ENCODE peak calls at places on chromosome 1, in five cellular contexts. J, C, S, B and D are unnamed samples.

GRCh38 chr1:62003777-62004176 is 190.9 kb upstream of the L1TD1 start:
- DNase-seq in S (no peak), J (no peak), C (no peak), B (no peak), D (no peak)

GRCh38 chr1:68051475-68051874 is 1.0 kb upstream of the DIRAS3 start:
- DNase-seq in C (no peak), J (peak; percentile 77), B (no peak), S (peak; percentile 79), D (peak; percentile 91)

GRCh38 chr1:172254521-172255222 is 165.8 kb upstream of the C1orf105 start:
- DNase-seq in S (no peak), B (peak; percentile 32), J (no peak), C (peak; percentile 52), D (no peak)

GRCh38 chr1:57019240-57019805 is 53.5 kb upstream of the C8B start:
- DNase-seq in J (no peak), B (no peak), C (no peak), S (no peak), D (no peak)

GRCh38 chr1:233993651-233994050 is 89.2 kb downstream of the SLC35F3 start:
- DNase-seq in C (peak; percentile 91), S (no peak), B (peak; percentile 95), J (no peak), D (no peak)

GRCh38 chr1:153567621-153568366 is 2.1 kb upstream of the S100A2 start:
- DNase-seq in S (peak; percentile 53), B (peak; percentile 100), C (peak; percentile 59), J (peak; percentile 47), D (peak; percentile 75)

GRCh38 chr1:221573727-221574126 is 168.2 kb downstream of the DUSP10 start:
- DNase-seq in B (no peak), J (no peak), S (no peak), C (no peak), D (no peak)

GRCh38 chr1:80925130-80925780 is 875.5 kb upstream of the ADGRL2 start:
- DNase-seq in B (no peak), C (no peak), S (no peak), J (no peak), D (no peak)

GRCh38 chr1:230752407-230752806 is 5.2 kb downstream of the CAPN9 start:
- DNase-seq in S (peak; percentile 70), C (no peak), J (no peak), B (no peak), D (no peak)

GRCh38 chr1:200445213-200445612 is 35.4 kb upstream of the ZNF281 start:
- DNase-seq in S (no peak), C (no peak), B (no peak), J (no peak), D (no peak)

GRCh38 chr1:200310824-200311223 is 99.0 kb downstream of the ZNF281 start:
- DNase-seq in S (no peak), B (no peak), C (no peak), J (no peak), D (no peak)

GRCh38 chr1:14810631-14811325 is 212.3 kb downstream of the KAZN start:
- DNase-seq in B (no peak), J (no peak), S (no peak), C (no peak), D (no peak)

GRCh38 chr1:112548540-112548939 is 39.8 kb downstream of the WNT2B start:
- DNase-seq in C (no peak), B (no peak), S (no peak), J (peak; percentile 10), D (no peak)

GRCh38 chr1:149942207-149942606 is 5.5 kb upstream of the MTMR11 start:
- DNase-seq in C (no peak), B (no peak), J (peak; percentile 62), S (peak; percentile 67), D (no peak)

GRCh38 chr1:114756009-114756892 is 1.5 kb downstream of the CSDE1 start:
- DNase-seq in B (no peak), C (no peak), S (no peak), J (no peak), D (peak; percentile 14)

GRCh38 chr1:52141513-52142219 is at the start of gene ZFYVE9:
- DNase-seq in B (no peak), S (peak; percentile 77), C (no peak), J (peak; percentile 93), D (peak; percentile 94)

GRCh38 chr1:38064232-38064903 is 17.8 kb upstream of the POU3F1 start:
- DNase-seq in S (no peak), B (peak; percentile 76), C (peak; percentile 64), J (no peak), D (peak; percentile 97)

GRCh38 chr1:209080170-209080781 is 503.2 kb upstream of the CAMK1G start:
- DNase-seq in B (peak; percentile 86), S (no peak), C (no peak), J (no peak), D (no peak)

GRCh38 chr1:59978026-59978425 is 51.5 kb upstream of the CYP2J2 start:
- DNase-seq in C (no peak), J (no peak), B (no peak), S (no peak), D (no peak)

GRCh38 chr1:154856049-154856448 is 14.0 kb downstream of the KCNN3 start:
- DNase-seq in S (no peak), J (no peak), C (no peak), B (no peak), D (no peak)

GRCh38 chr1:155168456-155169210 is 4.5 kb downstream of the KRTCAP2 start:
- DNase-seq in B (no peak), S (no peak), J (no peak), C (no peak), D (no peak)

GRCh38 chr1:53073899-53074311 is 11.9 kb downstream of the PODN start:
- DNase-seq in C (no peak), J (no peak), B (no peak), S (peak; percentile 14), D (peak; percentile 90)

GRCh38 chr1:44260792-44261474 is 47.7 kb downstream of the DMAP1 start:
- DNase-seq in S (no peak), J (no peak), C (no peak), B (no peak), D (no peak)

GRCh38 chr1:227893696-227894305 is 53.9 kb downstream of the WNT9A start:
- DNase-seq in C (no peak), J (no peak), S (peak; percentile 25), B (no peak), D (peak; percentile 78)

GRCh38 chr1:67771152-67771551 is 62.1 kb downstream of the GNG12 start:
- DNase-seq in B (peak; percentile 81), S (no peak), C (no peak), J (no peak), D (peak; percentile 79)

GRCh38 chr1:101653482-101653946 is 343.2 kb downstream of the OLFM3 start:
- DNase-seq in J (peak; percentile 20), B (no peak), C (peak; percentile 18), S (peak; percentile 78), D (no peak)

GRCh38 chr1:65425697-65426096 is 5.2 kb downstream of the LEPR start:
- DNase-seq in S (peak; percentile 45), J (no peak), C (no peak), B (no peak), D (peak; percentile 27)

GRCh38 chr1:118659646-118660045 is 328.5 kb downstream of the TBX15 start:
- DNase-seq in S (no peak), C (no peak), B (no peak), J (no peak), D (no peak)

GRCh38 chr1:54971317-54971791 is 9.1 kb upstream of the TMEM61 start:
- DNase-seq in S (no peak), J (peak; percentile 56), C (peak; percentile 54), B (peak; percentile 66), D (peak; percentile 58)
- H3K4me2 ChIP-seq in S (no peak overlapping the region), J (no peak overlapping the region), C (peak overlapping the region; percentile 63), B (peak overlapping the region; percentile 70), D (no peak overlapping the region)

DNA sequence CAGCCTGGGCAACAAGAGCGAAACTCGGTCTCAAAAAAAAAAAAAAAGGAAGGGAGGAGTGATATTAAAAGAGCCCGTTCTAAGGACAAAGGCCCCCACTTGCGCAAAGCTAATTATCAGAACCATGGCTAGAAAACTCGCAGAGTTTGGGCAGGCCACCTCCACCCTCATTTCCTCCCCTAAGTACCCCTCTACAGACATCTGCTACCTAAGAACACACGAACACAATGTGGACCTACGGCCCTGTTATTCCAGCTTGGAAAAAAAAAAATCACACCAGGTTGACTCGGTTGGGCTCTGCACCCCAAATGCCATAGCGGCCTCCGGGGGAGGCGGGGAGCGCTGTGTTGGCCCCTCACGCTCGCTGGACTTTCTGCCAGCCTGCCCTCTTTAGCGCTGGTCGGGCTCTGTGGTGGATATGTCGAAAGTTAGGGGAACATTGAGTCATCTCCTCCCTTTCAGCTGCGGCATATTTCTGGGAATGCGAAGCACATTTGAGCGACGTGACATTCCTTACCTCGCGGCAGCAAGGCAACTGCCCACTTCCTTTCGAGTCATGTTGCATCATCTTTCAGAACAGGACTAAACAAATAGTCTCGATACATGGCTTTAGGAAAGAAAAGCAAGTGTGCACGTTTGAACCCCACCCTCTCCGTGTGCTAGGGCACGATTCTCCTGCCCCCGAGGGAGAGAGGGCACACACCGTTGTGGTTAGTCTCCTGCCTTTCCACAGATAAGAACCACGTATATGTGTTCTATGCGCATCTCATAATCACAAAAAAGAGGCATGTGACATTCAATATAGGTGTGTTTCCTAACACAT is 106.1 kb upstream of the SLC45A1 start:
- DNase-seq in B (peak; percentile 94), C (peak; percentile 96), S (no peak), J (peak; percentile 72), D (peak; percentile 90)
- H3K27ac ChIP-seq in B (peak overlapping the region; percentile 84), C (peak overlapping the region; percentile 94), S (no peak overlapping the region), J (peak overlapping the region; percentile 84), D (peak overlapping the region; percentile 64)

GRCh38 chr1:25168193-25169071 is 63.9 kb downstream of the SYF2 start:
- DNase-seq in C (no peak), S (no peak), B (no peak), J (peak; percentile 80), D (no peak)
- H3K4me2 ChIP-seq in C (peak overlapping the region; percentile 75), S (no peak overlapping the region), B (no peak overlapping the region), J (peak overlapping the region; percentile 70), D (no peak overlapping the region)

DNA sequence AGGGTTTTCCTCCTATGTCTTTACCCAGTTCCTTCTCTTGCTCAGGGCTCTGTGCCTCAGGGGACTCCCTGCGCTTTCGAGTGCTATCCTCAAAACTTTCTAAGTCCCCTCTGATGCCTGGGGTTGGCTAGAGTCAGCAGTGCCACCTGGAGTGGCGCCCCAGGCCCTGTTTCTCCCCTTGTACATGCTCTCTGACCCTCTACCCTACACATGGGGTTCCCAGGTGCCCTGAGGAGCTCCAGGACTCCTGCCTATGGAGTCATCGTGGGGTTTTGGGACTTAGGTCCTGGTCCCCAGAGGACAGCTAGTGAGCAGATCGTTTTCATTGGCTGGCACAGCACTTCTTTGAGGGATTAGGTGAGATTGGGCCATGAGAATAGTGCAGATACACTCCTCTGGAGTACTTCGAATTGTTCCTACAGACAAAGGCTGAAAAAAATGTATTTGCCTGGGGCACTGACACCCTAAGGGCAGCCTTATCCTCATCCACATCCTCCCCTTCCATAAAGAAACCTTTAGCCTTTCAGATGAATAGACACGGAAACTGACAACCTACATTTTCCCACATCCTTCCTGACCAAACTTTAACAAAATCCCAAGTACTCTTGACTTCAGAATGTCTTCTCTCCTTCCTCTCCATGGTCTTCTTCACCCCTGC is 41.5 kb downstream of the LGR6 start:
- DNase-seq in J (no peak), B (no peak), C (no peak), S (no peak), D (peak; percentile 30)
- H3K27ac ChIP-seq in J (peak overlapping the region; percentile 80), B (peak overlapping the region; percentile 33), C (no peak overlapping the region), S (no peak overlapping the region), D (peak overlapping the region; percentile 82)